ENCODE peak calls at places on chromosomes 6 and 20, in four cellular contexts. S is breast epithelium; Q is CD8-positive, alpha-beta T cell; R is IMR-90. T is an unnamed sample.

GRCh38 chr6:43243649-43244321 is 504 bp downstream of the TTBK1 start:
- DNase-seq in S (no peak), Q (no peak), R (no peak), T (no peak)

GRCh38 chr6:123091091-123091895 is 95.3 kb downstream of the CLVS2 start:
- DNase-seq in S (no peak), R (no peak), Q (no peak), T (no peak)

GRCh38 chr20:34987288-34988175 is 31.9 kb downstream of the MYH7B start:
- DNase-seq in R (no peak), S (no peak), Q (no peak), T (no peak)

GRCh38 chr20:36644713-36645109 is 1.3 kb downstream of the SLA2 start:
- DNase-seq in S (no peak), Q (peak), R (no peak), T (no peak)

GRCh38 chr20:21941941-21942805 is 236.7 kb downstream of the PAX1 start:
- DNase-seq in R (no peak), S (no peak), Q (no peak), T (no peak)

GRCh38 chr20:19789009-19789408 is 31.0 kb downstream of the RIN2 start:
- DNase-seq in S (no peak), Q (no peak), R (no peak), T (no peak)

GRCh38 chr20:60000271-60001026 is 42.2 kb downstream of the CDH26 start:
- DNase-seq in S (no peak), R (no peak), Q (no peak), T (no peak)

GRCh38 chr6:44701637-44702101 is 314.2 kb downstream of the CDC5L start:
- DNase-seq in R (no peak), S (no peak), Q (no peak), T (no peak)

GRCh38 chr6:41704656-41705328 is 30.6 kb downstream of the TFEB start:
- DNase-seq in R (no peak), S (no peak), Q (no peak), T (peak)

GRCh38 chr6:148954934-148955915 is 208.4 kb downstream of the UST start:
- DNase-seq in R (peak), S (no peak), Q (no peak), T (no peak)

GRCh38 chr6:14806101-14806500 is 439.8 kb upstream of the JARID2 start:
- DNase-seq in Q (no peak), S (no peak), R (no peak), T (no peak)

GRCh38 chr20:63037669-63038268 is 31.0 kb upstream of the BHLHE23 start:
- DNase-seq in Q (no peak), R (no peak), S (no peak), T (no peak)

GRCh38 chr6:146770965-146771735 is 172.4 kb downstream of the ADGB start:
- DNase-seq in S (peak), R (no peak), Q (peak), T (no peak)

GRCh38 chr20:10553326-10553984 is 118.3 kb downstream of the SLX4IP start:
- DNase-seq in Q (peak), S (peak), R (peak), T (peak)

GRCh38 chr6:85464722-85465150 is 14.9 kb downstream of the NT5E start:
- DNase-seq in Q (no peak), R (peak), S (no peak), T (no peak)

GRCh38 chr6:143609501-143609900 is 68.3 kb upstream of the PHACTR2 start:
- DNase-seq in R (no peak), Q (no peak), S (no peak), T (no peak)

GRCh38 chr6:143607959-143608358 is 69.8 kb upstream of the PHACTR2 start:
- DNase-seq in Q (no peak), R (no peak), S (no peak), T (no peak)

GRCh38 chr6:143607168-143607567 is 70.6 kb upstream of the PHACTR2 start:
- DNase-seq in S (no peak), R (no peak), Q (no peak), T (no peak)

GRCh38 chr6:143603474-143603873 is 74.3 kb upstream of the PHACTR2 start:
- DNase-seq in Q (no peak), S (no peak), R (no peak), T (no peak)

DNA sequence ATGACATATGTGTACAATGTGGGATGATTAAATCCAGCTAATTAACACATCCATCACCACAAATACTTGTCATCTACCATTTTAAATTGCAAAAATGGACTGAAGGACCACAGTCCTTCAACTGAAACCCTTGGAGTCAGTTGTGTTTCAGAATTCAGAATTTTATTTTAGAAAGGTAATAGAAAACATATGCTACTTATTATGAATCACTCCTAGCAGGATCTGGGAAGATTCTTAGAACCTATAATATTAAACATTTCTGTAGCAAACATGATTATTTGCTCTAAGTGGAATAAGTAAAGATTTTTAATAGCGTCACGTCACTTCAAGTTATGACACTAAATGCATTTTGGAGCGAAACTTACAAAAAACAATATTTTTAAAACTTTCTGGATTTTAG is 71.9 kb upstream of the PHACTR2 start:
- DNase-seq in Q (no peak), S (no peak), R (no peak), T (no peak)
- H3K27ac ChIP-seq in Q (no peak), S (no peak), R (no peak), T (no peak)

DNA sequence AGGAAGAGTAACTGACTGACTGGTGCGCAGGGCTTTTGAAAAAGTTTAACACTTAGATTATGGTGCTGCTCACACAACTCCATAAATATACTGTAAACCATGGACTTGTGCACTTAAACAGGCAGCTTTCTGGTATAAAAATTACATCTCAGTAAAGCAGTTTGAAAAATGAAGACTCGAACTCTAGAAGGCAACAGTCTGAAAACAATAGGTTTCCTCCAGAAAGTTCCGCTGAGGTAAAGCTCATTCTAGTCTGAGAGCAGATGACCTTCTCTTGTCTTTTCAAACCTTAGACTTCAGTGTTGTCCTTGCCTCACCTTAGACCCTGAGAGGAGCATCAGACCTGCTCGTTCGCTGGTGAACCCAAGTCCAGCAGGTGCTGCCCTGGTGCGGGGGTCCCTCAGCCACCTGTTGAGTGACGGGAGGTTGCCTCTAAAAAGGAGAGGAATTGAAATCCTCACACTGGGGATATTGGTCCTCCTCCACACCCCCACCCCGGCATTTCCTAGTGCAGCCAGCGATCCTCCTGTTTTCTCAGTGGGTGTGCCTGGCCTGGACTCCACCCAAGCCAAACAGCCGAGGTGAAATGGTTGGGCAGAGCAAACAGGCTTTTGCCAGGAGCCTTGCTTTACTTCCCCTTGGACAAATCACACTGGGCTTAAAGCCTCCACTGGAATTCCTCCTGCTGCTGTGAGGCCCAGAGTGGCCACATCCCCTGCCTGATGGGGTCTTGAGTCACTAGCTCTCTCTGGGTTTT is 14.7 kb upstream of the PYGB start:
- DNase-seq in Q (no peak), R (peak), S (peak), T (peak)
- H3K27ac ChIP-seq in Q (no peak), R (no peak), S (peak), T (peak)

DNA sequence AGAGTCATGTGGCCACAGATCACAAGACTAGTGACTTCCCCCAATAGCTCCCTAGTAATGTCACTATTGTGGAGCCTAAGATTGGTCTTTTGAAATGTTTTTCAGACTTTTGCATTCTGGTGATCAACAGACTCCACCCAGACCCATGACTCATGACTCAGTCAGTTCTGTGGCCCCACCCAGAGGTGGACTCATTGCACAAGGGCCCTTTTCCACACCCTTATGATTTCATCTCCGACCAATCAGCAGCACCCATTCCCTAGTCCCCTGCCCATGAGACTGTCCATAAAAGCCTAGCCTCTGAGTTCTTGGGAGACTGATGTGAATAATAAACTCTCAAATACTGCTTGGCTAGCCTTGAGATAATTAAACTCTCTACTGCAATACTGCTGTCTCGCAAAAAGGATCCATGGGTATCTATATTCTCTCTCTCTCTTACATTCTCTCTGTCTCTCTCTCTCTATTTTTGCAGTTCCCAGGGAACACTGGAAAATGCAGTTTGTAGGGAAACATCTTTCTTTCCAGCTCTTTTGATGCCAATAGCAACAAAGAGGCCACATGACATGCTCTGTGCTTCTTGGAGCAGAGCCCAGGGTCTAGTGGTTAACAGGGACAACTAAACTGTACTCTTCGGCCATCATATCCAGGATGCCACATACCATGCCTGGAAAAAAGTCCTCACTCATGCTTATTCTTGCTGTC is 71.3 kb upstream of the IYD start:
- DNase-seq in S (peak), Q (no peak), R (no peak), T (no peak)
- H3K27ac ChIP-seq in S (peak), Q (no peak), R (no peak), T (no peak)

GRCh38 chr6:127710668-127711067 is 133.7 kb downstream of the C6orf58 start:
- DNase-seq in R (no peak), S (no peak), Q (no peak), T (no peak)
- H3K27ac ChIP-seq in R (no peak), S (no peak), Q (no peak), T (no peak)